ENCODE peak calls at places on chromosomes 7 and 10, in seven cellular contexts. One of them, this sample, is unnamed.

GRCh38 chr7:131878777-131879176 is 322.3 kb upstream of the PODXL start:
- DNase-seq in germinal center: no peak
- DNase-seq in NCI-H69: no peak
- DNase-seq in left ventricle myocardium superior: no peak
- DNase-seq in GM12891: no peak
- DNase-seq in CD8-positive, alpha-beta T cell: no peak
- DNase-seq in cardiac septum: no peak
- DNase-seq in this sample: no peak

GRCh38 chr7:140205600-140205999 is 28.8 kb upstream of the KDM7A start:
- DNase-seq in germinal center: no peak
- DNase-seq in NCI-H69: no peak
- DNase-seq in left ventricle myocardium superior: no peak
- DNase-seq in GM12891: no peak
- DNase-seq in CD8-positive, alpha-beta T cell: no peak
- DNase-seq in cardiac septum: no peak
- DNase-seq in this sample: no peak

GRCh38 chr7:52639981-52640380 is 395.5 kb upstream of the POM121L12 start:
- DNase-seq in germinal center: no peak
- DNase-seq in NCI-H69: no peak
- DNase-seq in left ventricle myocardium superior: no peak
- DNase-seq in GM12891: no peak
- DNase-seq in CD8-positive, alpha-beta T cell: no peak
- DNase-seq in cardiac septum: no peak
- DNase-seq in this sample: no peak

GRCh38 chr10:106941297-106942034 is 223.0 kb downstream of the SORCS1 start:
- DNase-seq in germinal center: no peak
- DNase-seq in NCI-H69: no peak
- DNase-seq in left ventricle myocardium superior: no peak
- DNase-seq in GM12891: no peak
- DNase-seq in CD8-positive, alpha-beta T cell: no peak
- DNase-seq in cardiac septum: no peak
- DNase-seq in this sample: no peak

GRCh38 chr10:3526721-3527120 is 258.3 kb downstream of the KLF6 start:
- DNase-seq in germinal center: no peak
- DNase-seq in NCI-H69: no peak
- DNase-seq in left ventricle myocardium superior: no peak
- DNase-seq in GM12891: no peak
- DNase-seq in CD8-positive, alpha-beta T cell: no peak
- DNase-seq in cardiac septum: no peak
- DNase-seq in this sample: no peak

GRCh38 chr10:3803295-3803883 is 18.4 kb upstream of the KLF6 start:
- DNase-seq in germinal center: no peak
- DNase-seq in NCI-H69: no peak
- DNase-seq in left ventricle myocardium superior: no peak
- DNase-seq in GM12891: no peak
- DNase-seq in CD8-positive, alpha-beta T cell: no peak
- DNase-seq in cardiac septum: no peak
- DNase-seq in this sample: no peak

GRCh38 chr10:15868006-15868405 is 7.7 kb upstream of the MINDY3 start:
- DNase-seq in germinal center: no peak
- DNase-seq in NCI-H69: no peak
- DNase-seq in left ventricle myocardium superior: no peak
- DNase-seq in GM12891: no peak
- DNase-seq in CD8-positive, alpha-beta T cell: no peak
- DNase-seq in cardiac septum: no peak
- DNase-seq in this sample: no peak

GRCh38 chr7:103821105-103821504 is 168.4 kb downstream of the RELN start:
- DNase-seq in germinal center: no peak
- DNase-seq in NCI-H69: peak; percentile 98
- DNase-seq in left ventricle myocardium superior: no peak
- DNase-seq in GM12891: no peak
- DNase-seq in CD8-positive, alpha-beta T cell: no peak
- DNase-seq in cardiac septum: no peak
- DNase-seq in this sample: no peak

GRCh38 chr7:121480058-121480457 is 84.0 kb upstream of the FAM3C start:
- DNase-seq in germinal center: no peak
- DNase-seq in NCI-H69: peak; percentile 43
- DNase-seq in left ventricle myocardium superior: no peak
- DNase-seq in GM12891: no peak
- DNase-seq in CD8-positive, alpha-beta T cell: no peak
- DNase-seq in cardiac septum: no peak
- DNase-seq in this sample: no peak

GRCh38 chr10:101793526-101793925 is 10.3 kb upstream of the NPM3 start:
- DNase-seq in germinal center: no peak
- DNase-seq in NCI-H69: no peak
- DNase-seq in left ventricle myocardium superior: no peak
- DNase-seq in GM12891: no peak
- DNase-seq in CD8-positive, alpha-beta T cell: no peak
- DNase-seq in cardiac septum: no peak
- DNase-seq in this sample: no peak

GRCh38 chr7:159015081-159015893 is 129.4 kb downstream of the VIPR2 start:
- DNase-seq in germinal center: no peak
- DNase-seq in NCI-H69: no peak
- DNase-seq in left ventricle myocardium superior: peak; percentile 87
- DNase-seq in GM12891: no peak
- DNase-seq in CD8-positive, alpha-beta T cell: no peak
- DNase-seq in cardiac septum: peak; percentile 86
- DNase-seq in this sample: no peak

GRCh38 chr7:106165328-106165727 is 53.2 kb upstream of the SYPL1 start:
- DNase-seq in germinal center: peak; percentile 50
- DNase-seq in NCI-H69: peak; percentile 67
- DNase-seq in left ventricle myocardium superior: no peak
- DNase-seq in GM12891: no peak
- DNase-seq in CD8-positive, alpha-beta T cell: no peak
- DNase-seq in cardiac septum: no peak
- DNase-seq in this sample: no peak

GRCh38 chr10:44988957-44989620 is 10.5 kb upstream of the DEPP1 start:
- DNase-seq in germinal center: no peak
- DNase-seq in NCI-H69: no peak
- DNase-seq in left ventricle myocardium superior: no peak
- DNase-seq in GM12891: no peak
- DNase-seq in CD8-positive, alpha-beta T cell: no peak
- DNase-seq in cardiac septum: no peak
- DNase-seq in this sample: no peak

GRCh38 chr10:131871673-131872005 is 29.2 kb upstream of the PPP2R2D start:
- DNase-seq in germinal center: no peak
- DNase-seq in NCI-H69: no peak
- DNase-seq in left ventricle myocardium superior: no peak
- DNase-seq in GM12891: no peak
- DNase-seq in CD8-positive, alpha-beta T cell: no peak
- DNase-seq in cardiac septum: no peak
- DNase-seq in this sample: no peak

GRCh38 chr10:130743751-130744191 is 567.8 kb downstream of the TCERG1L start:
- DNase-seq in germinal center: no peak
- DNase-seq in NCI-H69: no peak
- DNase-seq in left ventricle myocardium superior: no peak
- DNase-seq in GM12891: no peak
- DNase-seq in CD8-positive, alpha-beta T cell: no peak
- DNase-seq in cardiac septum: peak; percentile 54
- DNase-seq in this sample: no peak

GRCh38 chr10:71134732-71135211 is 77.6 kb upstream of the UNC5B start:
- DNase-seq in germinal center: no peak
- DNase-seq in NCI-H69: peak; percentile 70
- DNase-seq in left ventricle myocardium superior: no peak
- DNase-seq in GM12891: no peak
- DNase-seq in CD8-positive, alpha-beta T cell: no peak
- DNase-seq in cardiac septum: no peak
- DNase-seq in this sample: no peak

GRCh38 chr10:52597189-52597863 is 175.3 kb downstream of the MBL2 start:
- DNase-seq in germinal center: no peak
- DNase-seq in NCI-H69: no peak
- DNase-seq in left ventricle myocardium superior: no peak
- DNase-seq in GM12891: no peak
- DNase-seq in CD8-positive, alpha-beta T cell: no peak
- DNase-seq in cardiac septum: no peak
- DNase-seq in this sample: no peak

GRCh38 chr7:129609666-129610065 is 1.9 kb upstream of the NRF1 start:
- DNase-seq in germinal center: no peak
- DNase-seq in NCI-H69: no peak
- DNase-seq in left ventricle myocardium superior: no peak
- DNase-seq in GM12891: no peak
- DNase-seq in CD8-positive, alpha-beta T cell: no peak
- DNase-seq in cardiac septum: no peak
- DNase-seq in this sample: no peak

GRCh38 chr7:73778801-73779389 is 8.8 kb upstream of the CLDN3 start:
- DNase-seq in germinal center: no peak
- DNase-seq in NCI-H69: no peak
- DNase-seq in left ventricle myocardium superior: no peak
- DNase-seq in GM12891: no peak
- DNase-seq in CD8-positive, alpha-beta T cell: no peak
- DNase-seq in cardiac septum: no peak
- DNase-seq in this sample: no peak

GRCh38 chr7:108103566-108104298 is 26.4 kb downstream of the LAMB4 start:
- DNase-seq in germinal center: no peak
- DNase-seq in NCI-H69: no peak
- DNase-seq in left ventricle myocardium superior: no peak
- DNase-seq in GM12891: no peak
- DNase-seq in CD8-positive, alpha-beta T cell: no peak
- DNase-seq in cardiac septum: no peak
- DNase-seq in this sample: no peak

GRCh38 chr7:96225251-96225650 is 96.6 kb downstream of the SLC25A13 start:
- DNase-seq in germinal center: no peak
- DNase-seq in NCI-H69: no peak
- DNase-seq in left ventricle myocardium superior: no peak
- DNase-seq in GM12891: no peak
- DNase-seq in CD8-positive, alpha-beta T cell: no peak
- DNase-seq in cardiac septum: no peak
- DNase-seq in this sample: no peak

GRCh38 chr10:23362879-23363787 is 18.5 kb upstream of the C10orf67 start:
- DNase-seq in germinal center: no peak
- DNase-seq in NCI-H69: no peak
- DNase-seq in left ventricle myocardium superior: no peak
- DNase-seq in GM12891: no peak
- DNase-seq in CD8-positive, alpha-beta T cell: peak; percentile 30
- DNase-seq in cardiac septum: no peak
- DNase-seq in this sample: peak; percentile 37

GRCh38 chr10:101291254-101292193 is 62.3 kb upstream of the LBX1 start:
- DNase-seq in germinal center: peak; percentile 74
- DNase-seq in NCI-H69: peak; percentile 78
- DNase-seq in left ventricle myocardium superior: peak; percentile 84
- DNase-seq in GM12891: peak; percentile 62
- DNase-seq in CD8-positive, alpha-beta T cell: peak; percentile 53
- DNase-seq in cardiac septum: no peak
- DNase-seq in this sample: peak; percentile 83

GRCh38 chr7:127751062-127751722 is 99.2 kb downstream of the SND1 start:
- DNase-seq in germinal center: no peak
- DNase-seq in NCI-H69: peak; percentile 25
- DNase-seq in left ventricle myocardium superior: no peak
- DNase-seq in GM12891: no peak
- DNase-seq in CD8-positive, alpha-beta T cell: no peak
- DNase-seq in cardiac septum: no peak
- DNase-seq in this sample: no peak

GRCh38 chr7:124652237-124652636 is 113.4 kb downstream of the GPR37 start:
- DNase-seq in germinal center: no peak
- DNase-seq in NCI-H69: no peak
- DNase-seq in left ventricle myocardium superior: no peak
- DNase-seq in GM12891: no peak
- DNase-seq in CD8-positive, alpha-beta T cell: no peak
- DNase-seq in cardiac septum: no peak
- DNase-seq in this sample: no peak

GRCh38 chr7:78760620-78761355 is 692.7 kb downstream of the MAGI2 start:
- DNase-seq in germinal center: no peak
- DNase-seq in NCI-H69: peak; percentile 42
- DNase-seq in left ventricle myocardium superior: no peak
- DNase-seq in GM12891: no peak
- DNase-seq in CD8-positive, alpha-beta T cell: no peak
- DNase-seq in cardiac septum: no peak
- DNase-seq in this sample: no peak

GRCh38 chr7:36606442-36607205 is 117.7 kb downstream of the AOAH start:
- DNase-seq in germinal center: no peak
- DNase-seq in NCI-H69: peak; percentile 87
- DNase-seq in left ventricle myocardium superior: no peak
- DNase-seq in GM12891: no peak
- DNase-seq in CD8-positive, alpha-beta T cell: no peak
- DNase-seq in cardiac septum: no peak
- DNase-seq in this sample: no peak

GRCh38 chr10:33377658-33378025 is 43.2 kb upstream of the NRP1 start:
- DNase-seq in germinal center: no peak
- DNase-seq in NCI-H69: no peak
- DNase-seq in left ventricle myocardium superior: no peak
- DNase-seq in GM12891: no peak
- DNase-seq in CD8-positive, alpha-beta T cell: no peak
- DNase-seq in cardiac septum: no peak
- DNase-seq in this sample: no peak

GRCh38 chr10:33325929-33326328 is 8.5 kb downstream of the NRP1 start:
- DNase-seq in germinal center: no peak
- DNase-seq in NCI-H69: peak; percentile 7
- DNase-seq in left ventricle myocardium superior: no peak
- DNase-seq in GM12891: no peak
- DNase-seq in CD8-positive, alpha-beta T cell: no peak
- DNase-seq in cardiac septum: no peak
- DNase-seq in this sample: no peak

GRCh38 chr10:120508393-120508792 is 51.4 kb downstream of the PLPP4 start:
- DNase-seq in germinal center: no peak
- DNase-seq in NCI-H69: peak; percentile 5
- DNase-seq in left ventricle myocardium superior: no peak
- DNase-seq in GM12891: no peak
- DNase-seq in CD8-positive, alpha-beta T cell: no peak
- DNase-seq in cardiac septum: no peak
- DNase-seq in this sample: no peak

GRCh38 chr10:58666024-58666423 is 153.4 kb downstream of the BICC1 start:
- DNase-seq in germinal center: no peak
- DNase-seq in NCI-H69: no peak
- DNase-seq in left ventricle myocardium superior: no peak
- DNase-seq in GM12891: no peak
- DNase-seq in CD8-positive, alpha-beta T cell: no peak
- DNase-seq in cardiac septum: no peak
- DNase-seq in this sample: no peak

This sample was measured in GM13976.